ENCODE peak calls at places on chromosomes 12 and 14, in ten cellular contexts. I, J, E, N, V, M, S, Y, X and Q are unnamed samples.

GRCh38 chr12:24025153-24025798 is 75.8 kb upstream of the SOX5 start:
- DNase-seq in I (no peak), J (no peak), E (no peak), N (no peak), V (no peak), M (peak), S (no peak), Y (no peak), X (no peak), Q (no peak)

GRCh38 chr14:92780444-92780843 is 13.7 kb upstream of the GOLGA5 start:
- DNase-seq in I (no peak), J (no peak), E (no peak), N (no peak), V (no peak), M (no peak), S (no peak), Y (no peak), X (no peak), Q (no peak)

GRCh38 chr14:89429206-89430091 is 12.4 kb upstream of the FOXN3 start:
- DNase-seq in I (no peak), J (no peak), E (no peak), N (no peak), V (peak), M (no peak), S (no peak), Y (no peak), X (no peak), Q (no peak)

GRCh38 chr12:130792926-130793849 is 45.9 kb downstream of the STX2 start:
- DNase-seq in I (no peak), J (no peak), E (no peak), N (no peak), V (no peak), M (no peak), S (no peak), Y (no peak), X (no peak), Q (no peak)

GRCh38 chr12:25775968-25776367 is 182.5 kb upstream of the RASSF8 start:
- DNase-seq in I (no peak), J (no peak), E (no peak), N (no peak), V (peak), M (no peak), S (no peak), Y (no peak), X (peak), Q (no peak)

GRCh38 chr12:88207921-88208640 is 66.0 kb downstream of the TMTC3 start:
- DNase-seq in I (no peak), J (no peak), E (no peak), N (no peak), V (no peak), M (no peak), S (no peak), Y (no peak), X (no peak), Q (no peak)

GRCh38 chr12:115185529-115185928 is 501.6 kb upstream of the TBX3 start:
- DNase-seq in I (no peak), J (no peak), E (no peak), N (no peak), V (no peak), M (no peak), S (no peak), Y (no peak), X (no peak), Q (no peak)

GRCh38 chr14:32933623-32933942 is 5.1 kb upstream of the NPAS3 start:
- DNase-seq in I (no peak), J (no peak), E (no peak), N (no peak), V (no peak), M (no peak), S (no peak), Y (no peak), X (no peak), Q (no peak)

GRCh38 chr14:91858536-91859275 is 8.6 kb downstream of the TC2N start:
- DNase-seq in I (no peak), J (no peak), E (no peak), N (peak), V (peak), M (peak), S (no peak), Y (no peak), X (no peak), Q (no peak)

GRCh38 chr14:100606687-100607610 is 19.7 kb upstream of the BEGAIN start:
- DNase-seq in I (no peak), J (peak), E (no peak), N (no peak), V (no peak), M (no peak), S (no peak), Y (no peak), X (no peak), Q (no peak)

GRCh38 chr14:100851586-100851916 is 25.6 kb downstream of the MEG3 start:
- DNase-seq in I (no peak), J (no peak), E (no peak), N (no peak), V (no peak), M (no peak), S (no peak), Y (no peak), X (no peak), Q (no peak)

GRCh38 chr12:9372202-9372601 is 164.0 kb upstream of the PZP start:
- DNase-seq in I (no peak), J (no peak), E (no peak), N (no peak), V (peak), M (peak), S (no peak), Y (no peak), X (no peak), Q (peak)

GRCh38 chr12:101209319-101210302 is at the start of gene SLC5A8:
- DNase-seq in I (no peak), J (no peak), E (no peak), N (no peak), V (no peak), M (no peak), S (no peak), Y (no peak), X (peak), Q (no peak)

GRCh38 chr12:8088574-8088973 is 6.5 kb downstream of the NECAP1 start:
- DNase-seq in I (no peak), J (no peak), E (no peak), N (no peak), V (no peak), M (no peak), S (no peak), Y (peak), X (no peak), Q (no peak)

GRCh38 chr14:75156901-75157300 is 19.5 kb downstream of the TMED10 start:
- DNase-seq in I (no peak), J (no peak), E (no peak), N (no peak), V (no peak), M (no peak), S (no peak), Y (no peak), X (no peak), Q (no peak)

GRCh38 chr12:102964872-102965271 is 7.4 kb downstream of the ASCL1 start:
- DNase-seq in I (no peak), J (no peak), E (no peak), N (no peak), V (no peak), M (no peak), S (peak), Y (no peak), X (no peak), Q (no peak)

GRCh38 chr14:52547027-52547426 is 5.3 kb downstream of the TXNDC16 start:
- DNase-seq in I (no peak), J (no peak), E (no peak), N (no peak), V (no peak), M (no peak), S (no peak), Y (no peak), X (no peak), Q (no peak)

GRCh38 chr12:31752450-31752849 is 23.6 kb upstream of the AMN1 start:
- DNase-seq in I (no peak), J (no peak), E (no peak), N (no peak), V (no peak), M (no peak), S (no peak), Y (no peak), X (no peak), Q (no peak)

GRCh38 chr14:89493406-89493805 is 76.4 kb upstream of the FOXN3 start:
- DNase-seq in I (no peak), J (no peak), E (no peak), N (no peak), V (no peak), M (peak), S (no peak), Y (no peak), X (no peak), Q (no peak)

DNA sequence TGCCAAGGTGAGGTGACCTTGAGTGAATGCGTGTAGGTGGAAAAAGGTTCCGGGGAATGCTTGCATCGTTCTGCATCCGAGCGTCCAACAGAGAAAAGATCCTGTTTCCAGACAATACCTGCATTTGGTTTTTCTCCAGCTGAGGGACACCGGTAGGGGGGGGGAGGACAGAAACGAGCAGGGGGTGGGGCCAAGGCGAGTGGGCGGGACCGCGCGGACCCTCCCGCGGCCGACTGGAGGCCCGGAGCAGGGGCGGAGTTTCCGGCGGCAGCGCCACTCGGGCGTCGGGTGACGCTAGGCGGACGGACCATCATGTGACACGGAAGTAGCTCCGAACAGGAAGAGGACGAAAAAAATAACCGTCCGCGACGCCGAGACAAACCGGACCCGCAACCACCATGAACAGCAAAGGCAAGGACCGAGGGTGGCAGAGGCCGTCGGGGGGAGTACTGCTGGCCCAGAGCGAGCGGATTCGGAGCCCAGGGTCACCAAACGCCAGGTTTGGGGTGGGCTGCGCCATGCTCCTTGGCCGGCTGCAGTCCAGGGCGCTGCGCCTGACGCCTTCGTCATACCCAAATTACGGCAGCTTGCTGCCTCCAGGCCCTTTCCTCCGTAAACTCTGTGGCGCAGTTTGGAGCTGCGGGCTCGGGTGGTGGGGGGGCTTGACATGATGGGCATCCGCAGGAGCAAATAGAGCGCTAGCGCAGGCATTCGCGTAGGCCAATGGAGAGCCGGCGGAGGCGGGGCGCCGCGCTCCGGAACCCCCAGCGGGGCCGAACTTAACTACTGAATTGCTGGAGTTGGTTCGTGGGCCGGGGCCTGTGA is at the start of gene DAZAP2:
- DNase-seq in I (peak), J (peak), E (peak), N (peak), V (peak), M (peak), S (peak), Y (peak), X (peak), Q (peak)
- TF ChIP-seq POLR2AphosphoS5 in I (peak), J (peak), E (peak), N (peak), V (peak), M (peak), S (peak), Y (peak), X (peak), Q (peak)

GRCh38 chr12:48952691-48953090 is 4.6 kb downstream of the ARF3 start:
- DNase-seq in I (no peak), J (no peak), E (no peak), N (no peak), V (no peak), M (no peak), S (no peak), Y (no peak), X (no peak), Q (no peak)
- TF ChIP-seq POLR2AphosphoS5 in I (no peak), J (no peak), E (no peak), N (no peak), V (no peak), M (no peak), S (no peak), Y (no peak), X (no peak), Q (no peak)

DNA sequence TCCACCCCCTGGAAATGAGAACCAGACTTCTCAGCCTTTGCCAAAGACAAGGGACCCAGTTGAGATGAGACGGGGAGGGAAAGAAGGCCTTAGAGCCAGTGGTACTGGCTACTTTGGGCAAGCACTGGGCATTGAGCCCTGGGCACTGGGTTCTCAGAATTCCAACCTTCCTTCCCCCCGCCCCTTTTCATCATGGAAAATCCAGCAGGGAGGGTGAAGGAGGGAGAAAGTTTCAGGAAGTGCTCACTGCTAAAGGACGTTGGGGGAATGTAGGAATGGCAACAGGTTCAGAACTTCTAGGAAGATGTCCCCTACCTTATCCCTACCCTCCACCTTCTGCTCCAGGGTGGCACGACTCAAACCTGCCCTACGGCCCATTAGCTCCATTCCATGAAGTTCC is 4.2 kb upstream of the TNS2 start:
- DNase-seq in I (no peak), J (no peak), E (no peak), N (no peak), V (no peak), M (no peak), S (no peak), Y (no peak), X (no peak), Q (no peak)
- TF ChIP-seq POLR2AphosphoS5 in I (no peak), J (no peak), E (no peak), N (no peak), V (no peak), M (no peak), S (peak), Y (no peak), X (peak), Q (peak)

GRCh38 chr14:61545716-61546455 is 149.4 kb upstream of the HIF1A start:
- DNase-seq in I (no peak), J (no peak), E (no peak), N (no peak), V (no peak), M (no peak), S (no peak), Y (no peak), X (no peak), Q (no peak)

GRCh38 chr14:61544448-61545202 is 150.7 kb upstream of the HIF1A start:
- DNase-seq in I (no peak), J (no peak), E (no peak), N (no peak), V (no peak), M (no peak), S (no peak), Y (no peak), X (no peak), Q (no peak)

GRCh38 chr14:61540931-61541330 is 154.4 kb upstream of the HIF1A start:
- DNase-seq in I (no peak), J (no peak), E (no peak), N (no peak), V (no peak), M (no peak), S (no peak), Y (no peak), X (no peak), Q (no peak)

GRCh38 chr14:61543946-61544345 is 151.4 kb upstream of the HIF1A start:
- DNase-seq in I (no peak), J (no peak), E (no peak), N (no peak), V (no peak), M (no peak), S (no peak), Y (no peak), X (no peak), Q (no peak)

GRCh38 chr14:61542848-61543790 is 152.2 kb upstream of the HIF1A start:
- DNase-seq in I (no peak), J (no peak), E (no peak), N (no peak), V (peak), M (no peak), S (no peak), Y (no peak), X (no peak), Q (no peak)
- TF ChIP-seq POLR2AphosphoS5 in I (no peak), J (no peak), E (no peak), N (no peak), V (no peak), M (no peak), S (peak), Y (no peak), X (peak), Q (peak)

GRCh38 chr12:69007166-69007857 is 74.3 kb upstream of the CPM start:
- DNase-seq in I (no peak), J (no peak), E (no peak), N (no peak), V (no peak), M (no peak), S (peak), Y (no peak), X (peak), Q (peak)
- TF ChIP-seq POLR2AphosphoS5 in I (no peak), J (no peak), E (no peak), N (no peak), V (no peak), M (no peak), S (no peak), Y (no peak), X (no peak), Q (peak)

GRCh38 chr12:108319277-108320234 is 19.6 kb downstream of the CMKLR1 start:
- DNase-seq in I (no peak), J (no peak), E (no peak), N (no peak), V (no peak), M (no peak), S (no peak), Y (no peak), X (no peak), Q (no peak)
- TF ChIP-seq POLR2AphosphoS5 in I (no peak), J (no peak), E (no peak), N (no peak), V (no peak), M (no peak), S (no peak), Y (no peak), X (no peak), Q (no peak)

GRCh38 chr12:113097716-113098427 is 37.7 kb downstream of the RASAL1 start:
- DNase-seq in I (no peak), J (no peak), E (no peak), N (no peak), V (no peak), M (no peak), S (no peak), Y (no peak), X (no peak), Q (no peak)
- TF ChIP-seq POLR2AphosphoS5 in I (no peak), J (no peak), E (no peak), N (no peak), V (no peak), M (no peak), S (no peak), Y (no peak), X (no peak), Q (no peak)

GRCh38 chr14:102116361-102117180 is 23.1 kb upstream of the WDR20 start:
- DNase-seq in I (no peak), J (no peak), E (no peak), N (no peak), V (no peak), M (no peak), S (no peak), Y (no peak), X (no peak), Q (no peak)
- TF ChIP-seq POLR2AphosphoS5 in I (no peak), J (no peak), E (no peak), N (no peak), V (no peak), M (no peak), S (no peak), Y (no peak), X (no peak), Q (no peak)

DNA sequence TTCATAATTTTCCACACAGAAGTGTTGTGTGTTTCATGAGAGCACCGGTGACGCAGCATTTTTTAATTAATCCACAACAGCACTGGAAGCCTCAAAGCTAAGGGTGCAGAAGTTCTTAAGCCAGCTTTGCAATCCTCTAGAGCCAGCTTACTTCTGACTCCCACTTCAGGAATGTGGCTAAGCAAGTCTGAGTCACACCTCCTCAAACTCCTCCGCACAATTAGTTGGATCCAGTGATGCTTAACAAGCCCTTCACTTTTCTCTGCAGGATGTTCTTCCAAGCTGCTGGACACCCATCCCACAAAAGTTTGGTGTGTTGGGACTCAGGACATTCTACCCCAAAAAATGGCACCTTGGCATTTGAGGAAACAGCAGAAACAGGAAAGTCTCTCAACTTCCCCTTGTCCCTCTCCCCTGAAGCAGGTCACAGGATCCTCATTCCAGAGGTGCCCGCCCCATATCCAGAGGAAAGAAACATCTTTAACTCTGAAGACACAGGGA is 210.0 kb downstream of the PPM1H start:
- DNase-seq in I (no peak), J (no peak), E (peak), N (peak), V (peak), M (peak), S (peak), Y (no peak), X (peak), Q (no peak)
- TF ChIP-seq POLR2AphosphoS5 in I (no peak), J (peak), E (peak), N (peak), V (peak), M (no peak), S (peak), Y (no peak), X (peak), Q (peak)

GRCh38 chr12:12561305-12562015 is 1.2 kb downstream of the DUSP16 start:
- DNase-seq in I (no peak), J (peak), E (no peak), N (no peak), V (no peak), M (peak), S (peak), Y (no peak), X (peak), Q (no peak)
- TF ChIP-seq POLR2AphosphoS5 in I (no peak), J (no peak), E (no peak), N (peak), V (no peak), M (no peak), S (peak), Y (peak), X (no peak), Q (no peak)